ENCODE peak calls at places on chromosomes 11 and 22, in four cellular contexts. Z is mucosa of gallbladder; O is naive B cell; R is activated CD8-positive, alpha-beta memory T cell treated with anti-CD3 and anti-CD28 coated beads for 4 hours. A is an unnamed sample.

GRCh38 chr22:26650722-26651421 is 6.5 kb upstream of the MIAT start:
- DNase-seq in Z (no peak), O (no peak), R (no peak), A (no peak)

GRCh38 chr22:43293661-43294392 is 49.3 kb downstream of the SCUBE1 start:
- DNase-seq in Z (peak), O (no peak), R (no peak), A (no peak)

GRCh38 chr11:35343033-35343598 is 76.2 kb downstream of the SLC1A2 start:
- DNase-seq in Z (no peak), O (no peak), R (no peak), A (no peak)

GRCh38 chr11:61974766-61975631 is 7.6 kb upstream of the FTH1 start:
- DNase-seq in Z (no peak), O (no peak), R (no peak), A (no peak)

GRCh38 chr22:32697331-32697995 is 104.0 kb upstream of the TIMP3 start:
- DNase-seq in Z (no peak), O (no peak), R (no peak), A (no peak)

GRCh38 chr11:117820516-117820915 is 4.0 kb downstream of the FXYD2 start:
- DNase-seq in Z (no peak), O (no peak), R (no peak), A (no peak)

GRCh38 chr11:115244758-115245157 is 259.5 kb downstream of the CADM1 start:
- DNase-seq in Z (no peak), O (no peak), R (no peak), A (no peak)

GRCh38 chr11:64165482-64165841 is 451 bp downstream of the MACROD1 start:
- DNase-seq in Z (no peak), O (no peak), R (no peak), A (no peak)

GRCh38 chr11:99773646-99774045 is 752.9 kb downstream of the CNTN5 start:
- DNase-seq in Z (peak), O (no peak), R (no peak), A (no peak)

GRCh38 chr11:22928207-22928917 is 68.1 kb upstream of the CCDC179 start:
- DNase-seq in Z (no peak), O (no peak), R (no peak), A (no peak)

GRCh38 chr11:126561327-126561893 is 205.9 kb downstream of the ST3GAL4 start:
- DNase-seq in Z (peak), O (no peak), R (no peak), A (no peak)

GRCh38 chr22:40257979-40258378 is 80.3 kb downstream of the TNRC6B start:
- DNase-seq in Z (no peak), O (no peak), R (no peak), A (no peak)

GRCh38 chr11:8773916-8774537 is 91.4 kb downstream of the RPL27A start:
- DNase-seq in Z (no peak), O (no peak), R (no peak), A (no peak)

GRCh38 chr22:35648066-35649025 is at the start of gene APOL6:
- DNase-seq in Z (peak), O (peak), R (peak), A (no peak)

GRCh38 chr11:46537851-46538295 is 56.0 kb downstream of the AMBRA1 start:
- DNase-seq in Z (peak), O (peak), R (peak), A (no peak)

GRCh38 chr11:125925247-125925740 is 20.6 kb upstream of the VSIG10L2 start:
- DNase-seq in Z (peak), O (no peak), R (no peak), A (no peak)

GRCh38 chr22:38831166-38831945 is 12.5 kb downstream of the NPTXR start:
- DNase-seq in Z (no peak), O (no peak), R (no peak), A (no peak)

GRCh38 chr11:118841469-118842222 is 42.0 kb upstream of the CXCR5 start:
- DNase-seq in Z (no peak), O (no peak), R (peak), A (no peak)

A was measured in right atrium auricular region.